ENCODE peak calls at places on chromosomes 12 and 14, in seven cellular contexts. B is endodermal cell, A is HepG2, W is GM23248, D is astrocyte, H is IMR-90, Z is H9. V is an unnamed sample.

GRCh38 chr12:11508699-11509098 is 113.3 kb upstream of the PRB2 start:
- DNase-seq in B (peak), A (no peak), W (peak), D (peak), H (peak), Z (peak), V (no peak)

GRCh38 chr14:102731871-102732800 is 45.1 kb upstream of the TRAF3 start:
- DNase-seq in B (peak), A (no peak), W (no peak), D (no peak), H (no peak), Z (no peak), V (peak)

GRCh38 chr12:4807813-4808212 is 87.6 kb downstream of the GALNT8 start:
- DNase-seq in B (no peak), A (no peak), W (no peak), D (no peak), H (no peak), Z (no peak), V (no peak)

GRCh38 chr12:13342971-13343370 is 146.4 kb downstream of the EMP1 start:
- DNase-seq in B (no peak), A (no peak), W (peak), D (peak), H (no peak), Z (no peak), V (no peak)

GRCh38 chr12:107349008-107349747 is 255.8 kb upstream of the CRY1 start:
- DNase-seq in B (peak), A (peak), W (peak), D (peak), H (peak), Z (no peak), V (no peak)

GRCh38 chr14:76773956-76774355 is 12.7 kb downstream of the VASH1 start:
- DNase-seq in B (peak), A (no peak), W (no peak), D (no peak), H (no peak), Z (peak), V (peak)

GRCh38 chr14:98952595-98953325 is 319.2 kb downstream of the BCL11B start:
- DNase-seq in B (peak), A (no peak), W (peak), D (peak), H (no peak), Z (no peak), V (no peak)

GRCh38 chr14:44170099-44170498 is 337.0 kb downstream of the FSCB start:
- DNase-seq in B (no peak), A (no peak), W (no peak), D (no peak), H (no peak), Z (no peak), V (no peak)

GRCh38 chr12:40745386-40745785 is 53.1 kb downstream of the CNTN1 start:
- DNase-seq in B (no peak), A (no peak), W (no peak), D (no peak), H (no peak), Z (no peak), V (no peak)

GRCh38 chr14:75570797-75571196 is 7.6 kb upstream of the FLVCR2 start:
- DNase-seq in B (no peak), A (no peak), W (no peak), D (no peak), H (no peak), Z (no peak), V (no peak)

GRCh38 chr12:127272864-127273263 is 994.1 kb upstream of the TMEM132C start:
- DNase-seq in B (no peak), A (no peak), W (peak), D (peak), H (peak), Z (no peak), V (no peak)

GRCh38 chr12:66741919-66742318 is 63.0 kb upstream of the GRIP1 start:
- DNase-seq in B (no peak), A (no peak), W (no peak), D (no peak), H (no peak), Z (no peak), V (no peak)

GRCh38 chr14:62710811-62711210 is 334.4 kb downstream of the KCNH5 start:
- DNase-seq in B (no peak), A (no peak), W (no peak), D (no peak), H (no peak), Z (no peak), V (no peak)

GRCh38 chr12:58557156-58557555 is 363.1 kb downstream of the LRIG3 start:
- DNase-seq in B (no peak), A (no peak), W (peak), D (peak), H (peak), Z (no peak), V (no peak)

GRCh38 chr12:107057071-107057834 is 36.1 kb downstream of the CRY1 start:
- DNase-seq in B (no peak), A (no peak), W (peak), D (peak), H (peak), Z (no peak), V (no peak)

GRCh38 chr12:89225808-89226368 is 126.4 kb downstream of the DUSP6 start:
- DNase-seq in B (peak), A (no peak), W (peak), D (peak), H (peak), Z (peak), V (no peak)

GRCh38 chr14:70186826-70187483 is 1.8 kb downstream of the SLC8A3 start:
- DNase-seq in B (peak), A (no peak), W (no peak), D (no peak), H (no peak), Z (peak), V (no peak)

GRCh38 chr14:70684030-70684429 is 42.3 kb downstream of the TTC9 start:
- DNase-seq in B (no peak), A (no peak), W (no peak), D (no peak), H (no peak), Z (no peak), V (no peak)

GRCh38 chr14:89855961-89856360 is 98.6 kb downstream of the EFCAB11 start:
- DNase-seq in B (no peak), A (no peak), W (peak), D (peak), H (peak), Z (no peak), V (no peak)

GRCh38 chr12:56336361-56337167 is 2.1 kb upstream of the IL23A start:
- DNase-seq in B (no peak), A (no peak), W (no peak), D (no peak), H (no peak), Z (no peak), V (no peak)

GRCh38 chr12:97426485-97427116 is 36.0 kb upstream of the RMST start:
- DNase-seq in B (peak), A (no peak), W (no peak), D (no peak), H (no peak), Z (peak), V (no peak)

GRCh38 chr14:49487238-49487637 is 98.9 kb downstream of the RPS29 start:
- DNase-seq in B (no peak), A (no peak), W (no peak), D (no peak), H (no peak), Z (no peak), V (no peak)

GRCh38 chr14:103422981-103423600 is 37.9 kb downstream of the MARK3 start:
- DNase-seq in B (no peak), A (no peak), W (peak), D (peak), H (peak), Z (no peak), V (no peak)

GRCh38 chr12:67701121-67701520 is 52.6 kb downstream of the DYRK2 start:
- DNase-seq in B (no peak), A (no peak), W (peak), D (peak), H (peak), Z (no peak), V (no peak)

GRCh38 chr12:71947645-71948105 is 9.0 kb downstream of the TPH2 start:
- DNase-seq in B (peak), A (peak), W (peak), D (peak), H (peak), Z (peak), V (no peak)

GRCh38 chr14:21860172-21860571 is 186.6 kb upstream of the OR4E1 start:
- DNase-seq in B (peak), A (peak), W (peak), D (no peak), H (no peak), Z (peak), V (no peak)

GRCh38 chr12:31238764-31239387 is 87.1 kb downstream of the SINHCAF start:
- DNase-seq in B (peak), A (peak), W (peak), D (peak), H (peak), Z (peak), V (peak)

GRCh38 chr12:113083863-113084430 is 27.4 kb downstream of the DTX1 start:
- DNase-seq in B (no peak), A (no peak), W (no peak), D (no peak), H (no peak), Z (no peak), V (no peak)

GRCh38 chr12:119631930-119632678 is 35.8 kb upstream of the PRKAB1 start:
- DNase-seq in B (no peak), A (peak), W (peak), D (peak), H (no peak), Z (no peak), V (no peak)

GRCh38 chr12:46342562-46343033 is 30.0 kb downstream of the SLC38A2 start:
- DNase-seq in B (peak), A (peak), W (peak), D (peak), H (peak), Z (peak), V (no peak)

GRCh38 chr12:76757694-76758093 is 6.2 kb upstream of the ZDHHC17 start:
- DNase-seq in B (no peak), A (no peak), W (peak), D (peak), H (peak), Z (no peak), V (no peak)
- H3K9ac ChIP-seq in B (no peak), A (no peak), W (no peak), D (no peak), H (no peak), Z (no peak), V (no peak)

GRCh38 chr12:86730233-86730632 is 474.0 kb upstream of the MGAT4C start:
- DNase-seq in B (no peak), A (no peak), W (no peak), D (no peak), H (no peak), Z (no peak), V (no peak)
- H3K27ac ChIP-seq in B (no peak), A (no peak), W (no peak), D (no peak), H (no peak), Z (no peak), V (no peak)

DNA sequence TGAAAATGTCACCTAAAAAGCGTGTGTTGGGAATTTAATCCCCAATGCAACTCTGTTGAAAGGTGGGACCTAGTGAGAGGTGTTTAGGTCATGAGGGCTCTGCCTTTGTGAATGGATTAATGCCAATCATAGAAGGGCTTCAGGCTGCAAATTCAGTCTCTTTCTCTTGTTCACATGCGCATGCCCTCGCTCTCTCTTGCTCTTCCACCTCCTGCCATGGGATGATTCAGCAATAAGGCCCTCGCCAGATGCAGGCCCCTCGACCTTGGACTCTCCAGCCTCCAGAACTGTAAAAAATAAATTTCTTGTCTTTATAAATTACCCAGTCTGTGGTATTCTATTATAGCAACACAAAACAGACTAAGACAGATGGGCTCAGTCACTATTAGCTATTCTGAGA is 55.4 kb downstream of the PLXNC1 start:
- DNase-seq in B (peak), A (no peak), W (no peak), D (no peak), H (no peak), Z (peak), V (no peak)
- H3K9ac ChIP-seq in B (no peak), A (no peak), W (no peak), D (no peak), H (no peak), Z (no peak), V (no peak)

DNA sequence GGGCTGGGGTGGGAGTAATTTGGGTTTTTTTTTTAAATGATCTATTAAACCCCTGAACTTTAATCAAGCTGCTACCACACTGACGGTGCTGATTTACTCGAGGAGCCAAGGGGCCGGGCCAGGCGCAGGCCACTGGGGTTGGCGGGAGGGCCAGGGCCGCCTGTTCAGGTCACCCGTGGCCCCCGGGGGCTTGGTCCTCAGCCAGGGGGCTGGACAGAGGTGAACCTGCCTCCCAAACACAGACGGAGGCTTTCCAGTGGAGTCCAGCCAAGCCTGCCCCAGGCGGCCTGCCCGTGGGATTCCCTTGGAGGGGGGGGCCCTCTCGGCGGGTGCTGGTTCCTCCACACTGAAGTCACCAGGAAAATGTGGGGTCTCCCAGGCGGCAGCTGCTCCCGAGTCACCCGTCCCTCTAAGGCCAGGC is 167.0 kb upstream of the GSC start:
- DNase-seq in B (no peak), A (no peak), W (no peak), D (no peak), H (no peak), Z (no peak), V (peak)
- H3K27ac ChIP-seq in B (peak), A (no peak), W (no peak), D (no peak), H (no peak), Z (no peak), V (no peak)

GRCh38 chr14:74507796-74508195 is 14.2 kb downstream of the ISCA2 start:
- DNase-seq in B (peak), A (no peak), W (no peak), D (no peak), H (no peak), Z (no peak), V (peak)

GRCh38 chr14:74504874-74505617 is 11.5 kb downstream of the ISCA2 start:
- DNase-seq in B (no peak), A (no peak), W (no peak), D (no peak), H (no peak), Z (no peak), V (no peak)

GRCh38 chr14:74507085-74507484 is 13.5 kb downstream of the ISCA2 start:
- DNase-seq in B (peak), A (no peak), W (no peak), D (no peak), H (no peak), Z (no peak), V (no peak)

GRCh38 chr14:74505831-74506230 is 12.3 kb downstream of the ISCA2 start:
- DNase-seq in B (no peak), A (no peak), W (no peak), D (no peak), H (no peak), Z (no peak), V (no peak)

DNA sequence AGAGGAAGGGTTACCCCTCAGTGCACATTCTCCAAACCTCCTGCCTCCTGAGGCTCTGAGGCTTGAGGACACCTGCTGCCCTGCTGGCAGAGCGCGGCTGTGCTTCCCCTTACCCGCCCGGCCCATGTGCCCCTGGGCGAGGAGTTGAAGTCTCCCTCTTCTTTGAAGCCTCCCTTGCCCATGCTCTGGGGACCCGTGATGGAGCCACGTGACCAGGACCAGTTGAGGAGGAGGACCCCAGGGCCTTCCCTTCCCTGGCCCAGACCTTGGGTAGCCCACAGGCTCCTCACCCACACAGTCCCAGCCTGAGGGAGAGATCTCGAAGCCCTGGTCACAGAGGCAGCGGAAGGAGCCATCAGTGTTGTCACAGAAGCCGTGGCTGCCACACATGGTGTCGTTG is 12.8 kb downstream of the ISCA2 start:
- DNase-seq in B (no peak), A (no peak), W (no peak), D (no peak), H (no peak), Z (no peak), V (no peak)
- H3K9ac ChIP-seq in B (no peak), A (no peak), W (no peak), D (no peak), H (no peak), Z (no peak), V (no peak)

DNA sequence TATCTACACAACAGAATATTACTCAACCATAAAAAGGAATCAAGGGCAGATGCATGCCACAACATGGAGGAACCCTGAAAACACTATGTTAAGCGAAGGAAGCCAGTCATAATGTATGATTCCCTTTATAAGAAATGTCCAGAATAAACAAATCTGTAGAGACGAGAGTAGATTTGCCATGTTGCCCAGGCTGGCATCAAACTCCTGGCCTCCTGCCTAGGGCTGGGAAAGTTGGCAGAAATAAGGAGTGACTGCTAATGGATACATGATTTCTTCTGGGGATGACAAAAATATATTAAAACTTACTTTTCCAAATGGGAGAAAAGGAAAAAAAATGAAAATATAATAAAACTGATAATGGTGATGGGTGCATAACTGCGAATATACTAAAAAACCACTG is 10.9 kb downstream of the CLIP1 start:
- DNase-seq in B (no peak), A (no peak), W (no peak), D (no peak), H (no peak), Z (no peak), V (no peak)
- H3K27ac ChIP-seq in B (no peak), A (no peak), W (no peak), D (no peak), H (no peak), Z (no peak), V (no peak)

GRCh38 chr12:6849427-6849826 is 1.7 kb downstream of the CDCA3 start:
- DNase-seq in B (no peak), A (no peak), W (no peak), D (no peak), H (no peak), Z (no peak), V (peak)
- H3K9ac ChIP-seq in B (no peak), A (no peak), W (no peak), D (no peak), H (no peak), Z (no peak), V (no peak)

GRCh38 chr12:83574142-83574541 is 887.4 kb downstream of the TMTC2 start:
- DNase-seq in B (no peak), A (no peak), W (no peak), D (no peak), H (no peak), Z (no peak), V (no peak)
- H3K27ac ChIP-seq in B (no peak), A (no peak), W (no peak), D (no peak), H (no peak), Z (no peak), V (no peak)

GRCh38 chr14:55206175-55206574 is 14.8 kb upstream of the DLGAP5 start:
- DNase-seq in B (no peak), A (no peak), W (no peak), D (no peak), H (no peak), Z (no peak), V (no peak)

GRCh38 chr14:55200646-55201045 is 9.3 kb upstream of the DLGAP5 start:
- DNase-seq in B (no peak), A (no peak), W (no peak), D (no peak), H (no peak), Z (no peak), V (no peak)

GRCh38 chr14:55198749-55199148 is 7.4 kb upstream of the DLGAP5 start:
- DNase-seq in B (no peak), A (no peak), W (no peak), D (no peak), H (peak), Z (no peak), V (no peak)

DNA sequence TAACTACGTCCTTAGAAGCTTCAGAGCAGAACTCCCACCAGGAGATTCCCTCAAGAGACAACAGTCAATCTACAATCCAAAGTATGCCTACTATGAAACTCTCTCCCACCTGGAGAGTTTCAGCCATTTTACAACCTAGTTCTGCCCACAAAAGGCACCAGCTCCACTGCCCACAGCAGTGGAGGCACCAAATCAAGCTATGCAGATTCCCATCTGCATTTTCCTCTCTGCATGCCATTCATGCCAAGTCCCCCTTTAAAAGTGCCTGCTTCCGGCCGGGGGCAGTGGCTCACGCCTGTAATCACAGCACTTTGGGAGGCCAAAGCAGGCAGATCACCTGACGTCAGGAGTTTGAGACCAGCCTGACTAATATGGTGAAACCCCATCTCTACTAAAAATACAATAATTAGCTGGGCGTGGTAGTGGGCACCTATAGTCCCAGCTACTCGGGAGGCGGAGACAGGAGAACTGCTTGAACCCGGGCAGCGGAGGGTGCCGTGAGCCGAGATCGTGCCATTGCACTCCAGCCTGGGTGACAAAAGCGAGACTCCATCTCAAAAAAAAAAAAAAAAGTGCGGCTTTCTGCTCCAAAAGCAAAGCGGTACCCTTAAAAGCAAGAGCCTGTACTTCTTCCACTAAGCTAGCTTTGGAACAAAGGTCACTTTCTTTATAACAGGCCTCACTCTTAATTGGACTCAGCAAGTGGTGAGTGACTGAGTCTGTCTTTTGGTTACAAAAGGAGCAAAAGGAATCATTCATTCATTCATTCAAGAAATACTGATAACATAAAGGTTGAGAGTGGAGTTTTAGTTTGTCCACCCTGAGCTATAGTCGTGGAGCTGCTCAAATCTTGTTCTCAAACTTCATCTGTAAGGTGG is 10.1 kb upstream of the DLGAP5 start:
- DNase-seq in B (peak), A (peak), W (no peak), D (no peak), H (no peak), Z (peak), V (no peak)
- H3K9ac ChIP-seq in B (no peak), A (no peak), W (no peak), D (no peak), H (no peak), Z (no peak), V (no peak)

GRCh38 chr14:65637780-65638179 is 225.2 kb downstream of the FUT8 start:
- DNase-seq in B (no peak), A (no peak), W (peak), D (peak), H (peak), Z (no peak), V (no peak)
- H3K27ac ChIP-seq in B (no peak), A (no peak), W (no peak), D (no peak), H (no peak), Z (no peak), V (no peak)